ENCODE peak calls at places on chromosomes 1 and 21, in seven cellular contexts. V is effector CD4-positive, alpha-beta T cell; I is stimulated activated CD4-positive, alpha-beta T cell treated with anti-CD3 and anti-CD28 coated beads, TNF-alpha, amount 100 ng/mL, for 1 hour; E is NCI-H1105 treated with DMSO at 0.1 percent for 48 hours; M is lower leg skin; L is breast epithelium; T is NCI-H1930. N is an unnamed sample.

GRCh38 chr1:211206981-211207380 is 52.2 kb upstream of the RCOR3 start:
- DNase-seq in V (no peak), I (no peak), E (no peak), M (no peak), L (no peak), T (no peak), N (no peak)

GRCh38 chr1:14142397-14143095 is 442.6 kb downstream of the PRDM2 start:
- DNase-seq in V (no peak), I (no peak), E (peak; percentile 17), M (no peak), L (peak; percentile 38), T (no peak), N (no peak)

GRCh38 chr21:34743831-34744230 is 75.0 kb downstream of the CLIC6 start:
- DNase-seq in V (no peak), I (no peak), E (no peak), M (peak; percentile 68), L (peak; percentile 82), T (no peak), N (peak; percentile 70)

GRCh38 chr1:93349231-93350135 is 3.8 kb downstream of the DR1 start:
- DNase-seq in V (no peak), I (no peak), E (no peak), M (no peak), L (no peak), T (no peak), N (no peak)

GRCh38 chr1:69711159-69711930 is 143.6 kb downstream of the LRRC7 start:
- DNase-seq in V (no peak), I (no peak), E (no peak), M (no peak), L (no peak), T (no peak), N (no peak)

GRCh38 chr1:205547932-205548827 is 43.7 kb downstream of the CDK18 start:
- DNase-seq in V (no peak), I (no peak), E (no peak), M (no peak), L (peak; percentile 14), T (no peak), N (no peak)

GRCh38 chr1:162899422-162900168 is 38.6 kb upstream of the CCDC190 start:
- DNase-seq in V (no peak), I (no peak), E (no peak), M (no peak), L (no peak), T (no peak), N (no peak)

GRCh38 chr1:169595764-169596711 is 9.8 kb upstream of the F5 start:
- DNase-seq in V (no peak), I (no peak), E (no peak), M (no peak), L (no peak), T (no peak), N (no peak)

GRCh38 chr1:116904791-116905320 is 4.9 kb upstream of the PTGFRN start:
- DNase-seq in V (no peak), I (no peak), E (no peak), M (no peak), L (no peak), T (no peak), N (no peak)

GRCh38 chr1:23159963-23160877 is 8.4 kb downstream of the LUZP1 start:
- DNase-seq in V (no peak), I (no peak), E (no peak), M (no peak), L (no peak), T (no peak), N (no peak)

GRCh38 chr1:25799346-25799720 is 660 bp upstream of the SELENON start:
- DNase-seq in V (no peak), I (no peak), E (peak; percentile 67), M (no peak), L (no peak), T (no peak), N (no peak)

GRCh38 chr1:203031467-203031866 is 5.2 kb downstream of the PPFIA4 start:
- DNase-seq in V (no peak), I (no peak), E (no peak), M (no peak), L (no peak), T (no peak), N (no peak)

GRCh38 chr1:16009030-16009460 is 5.0 kb downstream of the SRARP start:
- DNase-seq in V (peak; percentile 69), I (peak; percentile 45), E (peak; percentile 54), M (peak; percentile 73), L (peak; percentile 66), T (peak; percentile 59), N (peak; percentile 88)

GRCh38 chr1:2789986-2790581 is 11.4 kb downstream of the TTC34 start:
- DNase-seq in V (no peak), I (no peak), E (no peak), M (no peak), L (no peak), T (no peak), N (peak; percentile 45)

GRCh38 chr1:17554966-17555365 is 15.5 kb downstream of the ARHGEF10L start:
- DNase-seq in V (no peak), I (no peak), E (no peak), M (no peak), L (no peak), T (no peak), N (no peak)

GRCh38 chr1:203175237-203176181 is at the start of gene MYBPH:
- DNase-seq in V (no peak), I (no peak), E (no peak), M (no peak), L (no peak), T (no peak), N (no peak)

GRCh38 chr1:47582891-47583608 is 145.2 kb downstream of the FOXD2 start:
- DNase-seq in V (no peak), I (no peak), E (no peak), M (no peak), L (no peak), T (no peak), N (peak; percentile 28)

GRCh38 chr1:164704954-164705353 is 146.0 kb downstream of the PBX1 start:
- DNase-seq in V (no peak), I (no peak), E (no peak), M (no peak), L (no peak), T (no peak), N (no peak)

GRCh38 chr1:6082430-6082971 is 36.8 kb downstream of the KCNAB2 start:
- DNase-seq in V (no peak), I (no peak), E (no peak), M (peak; percentile 38), L (no peak), T (no peak), N (no peak)

GRCh38 chr21:43355196-43355924 is 71.6 kb downstream of the SIK1 start:
- DNase-seq in V (no peak), I (no peak), E (no peak), M (no peak), L (no peak), T (no peak), N (no peak)

GRCh38 chr1:187121661-187122060 is 292.9 kb downstream of the PLA2G4A start:
- DNase-seq in V (no peak), I (no peak), E (no peak), M (no peak), L (no peak), T (no peak), N (no peak)

GRCh38 chr1:22683547-22683946 is 27.1 kb upstream of the EPHB2 start:
- DNase-seq in V (no peak), I (no peak), E (no peak), M (no peak), L (no peak), T (no peak), N (no peak)

GRCh38 chr1:96955307-96956012 is 233.9 kb downstream of the PTBP2 start:
- DNase-seq in V (no peak), I (no peak), E (no peak), M (no peak), L (no peak), T (no peak), N (no peak)

GRCh38 chr1:91754348-91754747 is 131.6 kb downstream of the TGFBR3 start:
- DNase-seq in V (no peak), I (no peak), E (no peak), M (no peak), L (no peak), T (no peak), N (no peak)

GRCh38 chr1:223732993-223733798 is 20.9 kb downstream of the CAPN2 start:
- DNase-seq in V (no peak), I (no peak), E (no peak), M (no peak), L (no peak), T (no peak), N (no peak)

GRCh38 chr1:62800825-62801306 is 16.9 kb downstream of the ATG4C start:
- DNase-seq in V (no peak), I (no peak), E (no peak), M (no peak), L (no peak), T (no peak), N (no peak)

GRCh38 chr1:150186789-150187559 is 37.3 kb downstream of the PLEKHO1 start:
- DNase-seq in V (peak; percentile 10), I (no peak), E (peak; percentile 64), M (no peak), L (no peak), T (peak; percentile 4), N (no peak)

GRCh38 chr1:226308166-226308722 is 720 bp downstream of the LIN9 start:
- DNase-seq in V (no peak), I (no peak), E (peak; percentile 11), M (no peak), L (no peak), T (peak; percentile 37), N (no peak)

GRCh38 chr21:28928578-28929124 is 64.0 kb downstream of the LTN1 start:
- DNase-seq in V (no peak), I (no peak), E (peak; percentile 3), M (no peak), L (no peak), T (no peak), N (no peak)

GRCh38 chr1:55572878-55573734 is 357.9 kb upstream of the USP24 start:
- DNase-seq in V (no peak), I (no peak), E (no peak), M (no peak), L (no peak), T (no peak), N (no peak)